ENCODE peak calls at places on chromosomes 7 and 10, in six cellular contexts. I is sigmoid colon, J is glutamatergic neuron, O is nephron progenitor cell, U is MCF 10A, Y is adrenal gland. Z is an unnamed sample.

GRCh38 chr7:158547817-158548216 is 39.8 kb downstream of the PTPRN2 start:
- DNase-seq in J (no peak), Y (no peak), O (no peak), I (no peak), U (no peak), Z (peak)

GRCh38 chr7:112868609-112869008 is 78.4 kb upstream of the TMEM168 start:
- DNase-seq in O (no peak), U (no peak), Y (no peak), I (no peak), J (no peak), Z (no peak)

GRCh38 chr10:131980757-131981428 is 830 bp downstream of the BNIP3 start:
- DNase-seq in J (peak), I (peak), Y (no peak), O (peak), U (no peak), Z (no peak)

GRCh38 chr10:77884181-77884580 is 42.4 kb downstream of the DLG5 start:
- DNase-seq in J (no peak), O (no peak), I (no peak), Y (no peak), U (no peak), Z (no peak)

GRCh38 chr10:116272497-116273221 is at the start of gene GFRA1:
- DNase-seq in I (peak), O (peak), Y (peak), J (peak), U (no peak), Z (no peak)

GRCh38 chr7:82778021-82778420 is 334.4 kb upstream of the CACNA2D1 start:
- DNase-seq in J (no peak), Y (no peak), I (no peak), O (no peak), U (no peak), Z (no peak)

GRCh38 chr10:69635428-69636272 is 5.6 kb downstream of the FAM241B start:
- DNase-seq in O (no peak), J (no peak), U (no peak), Y (peak), I (no peak), Z (no peak)

GRCh38 chr10:131214521-131215244 is 96.8 kb downstream of the TCERG1L start:
- DNase-seq in Y (peak), J (no peak), U (no peak), O (no peak), I (no peak), Z (no peak)

GRCh38 chr10:84605802-84606201 is 277.4 kb downstream of the CCSER2 start:
- DNase-seq in U (peak), Y (peak), J (no peak), O (no peak), I (no peak), Z (no peak)

GRCh38 chr10:71323407-71323806 is 4.3 kb downstream of the SLC29A3 start:
- DNase-seq in U (peak), J (no peak), Y (no peak), O (no peak), I (no peak), Z (no peak)

GRCh38 chr7:108001759-108002725 is 919 bp downstream of the LAMB1 start:
- DNase-seq in J (peak), I (peak), Y (no peak), U (peak), O (peak), Z (no peak)

GRCh38 chr10:93712593-93712992 is 10.2 kb upstream of the FRA10AC1 start:
- DNase-seq in J (no peak), Y (no peak), O (no peak), U (no peak), I (no peak), Z (no peak)

GRCh38 chr10:127774771-127775559 is 38.0 kb downstream of the FOXI2 start:
- DNase-seq in Y (no peak), O (no peak), U (no peak), I (no peak), J (no peak), Z (no peak)

GRCh38 chr7:98404840-98405239 is 4.0 kb upstream of the BAIAP2L1 start:
- DNase-seq in U (no peak), I (no peak), J (no peak), Y (no peak), O (no peak), Z (no peak)

GRCh38 chr10:100998991-100999741 is 442 bp upstream of the LZTS2 start:
- DNase-seq in J (peak), U (peak), Y (peak), O (peak), I (peak), Z (peak)

GRCh38 chr10:101889256-101890210 is 45.9 kb upstream of the KCNIP2 start:
- DNase-seq in J (peak), I (peak), Y (peak), U (peak), O (peak), Z (no peak)

GRCh38 chr7:158419238-158419785 is 168.3 kb downstream of the PTPRN2 start:
- DNase-seq in I (no peak), J (no peak), O (no peak), Y (no peak), U (no peak), Z (peak)

DNA sequence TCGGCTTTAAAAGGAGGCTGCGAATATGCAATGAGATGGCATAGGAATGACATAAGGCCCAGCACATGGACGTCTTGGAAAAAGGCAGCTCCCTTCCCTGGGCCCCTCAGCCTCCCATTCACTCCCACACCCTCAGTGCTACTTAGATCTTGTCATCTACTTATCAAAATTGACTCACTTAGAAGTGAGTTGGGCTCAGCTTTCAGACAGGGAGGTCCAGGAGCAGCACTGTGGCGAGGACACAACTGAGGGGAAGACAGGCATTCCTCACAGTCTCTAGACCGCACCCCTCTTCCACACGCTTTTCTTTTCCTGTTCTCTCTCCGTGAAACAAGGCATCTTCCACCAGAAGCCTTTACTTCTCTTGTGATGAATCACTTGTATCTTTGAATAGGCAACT is 31.2 kb downstream of the FIGNL1 start:
- DNase-seq in I (no peak), Y (no peak), O (no peak), J (no peak), U (no peak), Z (no peak)
- TF ChIP-seq CTCF in I (no peak), Y (no peak), O (no peak), J (no peak), U (no peak), Z (no peak)

GRCh38 chr10:74738985-74739567 is 87.3 kb upstream of the KAT6B start:
- DNase-seq in Y (peak), J (no peak), O (no peak), U (peak), I (no peak), Z (no peak)
- TF ChIP-seq CTCF in Y (peak), J (no peak), O (no peak), U (no peak), I (peak), Z (peak)

GRCh38 chr7:32914186-32914585 is 22.6 kb upstream of the KBTBD2 start:
- DNase-seq in O (no peak), U (no peak), J (no peak), Y (no peak), I (no peak), Z (no peak)
- TF ChIP-seq CTCF in O (no peak), U (no peak), J (no peak), Y (no peak), I (no peak), Z (no peak)

GRCh38 chr10:104642001-104642270 is 846 bp downstream of the SORCS3 start:
- DNase-seq in U (no peak), J (no peak), I (no peak), O (peak), Y (no peak), Z (no peak)

GRCh38 chr10:104641150-104642000 is at the start of gene SORCS3:
- DNase-seq in I (no peak), J (peak), U (no peak), Y (no peak), O (peak), Z (no peak)

GRCh38 chr10:104640339-104641149 is 546 bp upstream of the SORCS3 start:
- DNase-seq in O (peak), Y (peak), J (peak), U (no peak), I (no peak), Z (no peak)

GRCh38 chr10:104639595-104640338 is 1.3 kb upstream of the SORCS3 start:
- DNase-seq in J (peak), I (no peak), Y (peak), U (no peak), O (peak), Z (no peak)

GRCh38 chr10:104638861-104639594 is 2.1 kb upstream of the SORCS3 start:
- DNase-seq in I (no peak), J (peak), U (no peak), O (peak), Y (no peak), Z (no peak)
- TF ChIP-seq CTCF in I (peak), J (peak), U (peak), O (peak), Y (peak), Z (peak)

GRCh38 chr10:4243169-4243568 is 458.2 kb upstream of the KLF6 start:
- DNase-seq in Y (no peak), I (no peak), J (no peak), O (no peak), U (no peak), Z (no peak)
- TF ChIP-seq CTCF in Y (no peak), I (no peak), J (no peak), O (no peak), U (no peak), Z (no peak)

DNA sequence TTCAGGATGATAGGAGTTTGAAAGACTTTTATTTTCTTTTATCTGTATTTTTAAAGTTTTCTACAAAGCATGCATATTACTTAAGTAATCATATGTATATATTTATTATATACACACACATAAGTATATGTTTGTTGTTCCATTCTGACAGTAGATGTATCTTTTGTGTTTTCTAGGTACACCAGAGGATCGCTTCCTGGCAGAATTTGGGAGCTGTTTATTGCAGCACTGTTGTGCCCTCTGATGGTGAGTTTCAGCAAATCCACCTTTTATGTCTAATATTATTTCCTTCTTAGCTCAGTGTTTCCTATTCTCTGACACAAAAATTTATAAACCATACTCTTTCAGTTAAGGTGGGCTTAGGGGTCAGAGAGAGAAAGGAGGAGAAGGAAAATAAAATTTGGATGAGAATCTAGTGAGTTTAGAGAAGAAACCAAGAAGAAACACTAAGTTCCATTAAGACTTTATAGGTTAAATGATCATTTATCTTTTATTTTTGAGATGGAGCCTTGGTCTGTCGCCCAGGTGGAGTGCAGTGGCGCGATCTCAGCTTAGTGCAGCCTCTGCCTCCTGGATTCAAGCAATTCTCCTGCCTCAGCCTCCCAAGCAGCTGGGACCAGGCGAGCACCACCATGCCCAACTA is 59.2 kb upstream of the OIT3 start:
- DNase-seq in O (peak), U (peak), Y (peak), I (peak), J (peak), Z (no peak)
- TF ChIP-seq CTCF in O (peak), U (peak), Y (peak), I (peak), J (peak), Z (peak)

GRCh38 chr10:230758-231157 is 95.5 kb downstream of the ZMYND11 start:
- DNase-seq in J (no peak), I (no peak), Y (no peak), O (no peak), U (no peak), Z (no peak)
- TF ChIP-seq CTCF in J (peak), I (peak), Y (no peak), O (peak), U (peak), Z (peak)

Z was measured in chondrocyte.